ENCODE peak calls at places on chromosomes 16 and 17, in six cellular contexts. G is activated T-cell treated with anti-CD3 and anti-CD28 coated beads, Interleukin-2, amount 50 U/mL, for 4 hours; F is COR-L47; B is sciatic nerve; K is ELF-1; X is mesendoderm. J is an unnamed sample.

GRCh38 chr17:79410681-79411080 is 200.2 kb downstream of the RBFOX3 start:
- DNase-seq in X (no peak), K (no peak), G (no peak), F (peak), B (no peak), J (no peak)

GRCh38 chr17:77441130-77441920 is 300.6 kb downstream of the SEC14L1 start:
- DNase-seq in F (no peak), X (no peak), B (peak), K (no peak), G (peak), J (no peak)

GRCh38 chr17:7854078-7854777 is 638 bp upstream of the TMEM88 start:
- DNase-seq in F (no peak), K (no peak), B (no peak), X (no peak), G (no peak), J (no peak)

GRCh38 chr17:17142556-17142955 is 63.6 kb downstream of the PLD6 start:
- DNase-seq in K (no peak), X (no peak), G (no peak), F (no peak), B (no peak), J (no peak)

GRCh38 chr17:43534909-43535308 is 11.2 kb downstream of the ETV4 start:
- DNase-seq in B (no peak), F (no peak), G (no peak), K (no peak), X (no peak), J (no peak)

GRCh38 chr17:76276069-76276431 is 10.9 kb downstream of the UBALD2 start:
- DNase-seq in F (no peak), B (no peak), G (no peak), X (no peak), K (no peak), J (no peak)

GRCh38 chr16:48321307-48322036 is 63.7 kb downstream of the SIAH1 start:
- DNase-seq in K (no peak), G (no peak), X (no peak), F (no peak), B (no peak), J (peak)

GRCh38 chr17:81116704-81117103 is 48.6 kb upstream of the PVALEF start:
- DNase-seq in F (no peak), K (no peak), B (no peak), X (no peak), G (no peak), J (no peak)

GRCh38 chr17:73933164-73933766 is 270.2 kb upstream of the RPL38 start:
- DNase-seq in K (no peak), F (no peak), B (no peak), X (no peak), G (no peak), J (no peak)

GRCh38 chr16:19830902-19831555 is 53.6 kb downstream of the GPRC5B start:
- DNase-seq in G (no peak), K (no peak), B (no peak), F (no peak), X (no peak), J (no peak)

GRCh38 chr16:24075302-24075701 is 180.8 kb upstream of the CACNG3 start:
- DNase-seq in F (no peak), K (no peak), B (no peak), X (no peak), G (no peak), J (no peak)

GRCh38 chr17:2883544-2884203 is 87.4 kb downstream of the RAP1GAP2 start:
- DNase-seq in B (no peak), G (no peak), F (no peak), K (peak), X (peak), J (peak)

GRCh38 chr17:21081967-21082366 is 39.2 kb upstream of the USP22 start:
- DNase-seq in K (no peak), X (no peak), F (no peak), G (no peak), B (no peak), J (no peak)

GRCh38 chr17:4968916-4969550 is 1.4 kb upstream of the SPAG7 start:
- DNase-seq in F (no peak), B (no peak), G (peak), K (peak), X (peak), J (no peak)

GRCh38 chr16:88469615-88470395 is 16.7 kb downstream of the ZFPM1 start:
- DNase-seq in B (no peak), F (no peak), K (no peak), G (peak), X (no peak), J (no peak)

GRCh38 chr17:14745541-14745940 is 444.7 kb downstream of the HS3ST3B1 start:
- DNase-seq in K (no peak), B (no peak), G (no peak), X (no peak), F (no peak), J (no peak)

GRCh38 chr16:85141491-85142128 is 29.3 kb upstream of the CIBAR2 start:
- DNase-seq in G (no peak), K (peak), B (no peak), X (no peak), F (no peak), J (no peak)

GRCh38 chr17:71071837-71072236 is 902.5 kb downstream of the KCNJ2 start:
- DNase-seq in B (no peak), G (no peak), X (peak), K (no peak), F (no peak), J (peak)

GRCh38 chr16:19524866-19525723 is 1.4 kb downstream of the CCP110 start:
- DNase-seq in K (peak), B (no peak), G (no peak), F (no peak), X (peak), J (no peak)

GRCh38 chr17:37458805-37459204 is 30.9 kb upstream of the DUSP14 start:
- DNase-seq in B (no peak), G (no peak), F (no peak), K (no peak), X (no peak), J (no peak)

GRCh38 chr17:38748329-38749221 is at the start of gene PCGF2:
- DNase-seq in B (peak), K (peak), F (peak), G (no peak), X (peak), J (peak)

GRCh38 chr16:84718-85452 is 6.9 kb downstream of the MPG start:
- DNase-seq in B (no peak), F (peak), K (no peak), X (no peak), G (peak), J (peak)

GRCh38 chr17:6608321-6608720 is 32.2 kb downstream of the KIAA0753 start:
- DNase-seq in X (no peak), B (no peak), G (no peak), F (no peak), K (no peak), J (no peak)

GRCh38 chr17:81003711-81004335 is 12.2 kb downstream of the CHMP6 start:
- DNase-seq in B (no peak), X (no peak), K (no peak), G (no peak), F (no peak), J (no peak)

GRCh38 chr17:29640413-29640812 is 17.7 kb upstream of the CORO6 start:
- DNase-seq in B (no peak), X (peak), F (no peak), K (no peak), G (no peak), J (no peak)

GRCh38 chr17:58870747-58871146 is 115.1 kb downstream of the PPM1E start:
- DNase-seq in F (no peak), G (no peak), K (no peak), X (peak), B (no peak), J (no peak)

GRCh38 chr16:90019543-90020259 is 445 bp upstream of the DBNDD1 start:
- DNase-seq in G (peak), K (peak), X (peak), B (no peak), F (peak), J (peak)

GRCh38 chr17:29671661-29672060 is 48.9 kb upstream of the CORO6 start:
- DNase-seq in B (no peak), X (no peak), G (no peak), F (no peak), K (no peak), J (no peak)

GRCh38 chr17:66604381-66604780 is 230.5 kb upstream of the CACNG5 start:
- DNase-seq in K (no peak), F (no peak), G (no peak), B (no peak), X (no peak), J (no peak)